ENCODE peak calls at places on chromosomes 16 and 17, in ten cellular contexts. J is right atrium auricular region, N is gastrocnemius medialis, O is prostate gland, P is upper lobe of left lung, Z is kidney epithelial cell, Y is heart right ventricle, L is testis, V is epithelial cell of esophagus, T is mucosa of descending colon. A is an unnamed sample.

GRCh38 chr17:64240741-64241347 is 22.2 kb downstream of the TEX2 start:
- DNase-seq in P (peak), J (peak), T (no peak), O (peak), N (peak), Z (no peak), L (no peak), V (peak), Y (peak), A (peak)

GRCh38 chr17:77465358-77466041 is 324.7 kb downstream of the SEC14L1 start:
- DNase-seq in N (peak), J (peak), Y (peak), P (peak), Z (no peak), T (peak), V (peak), L (peak), O (no peak), A (peak)

GRCh38 chr16:4572715-4573114 is 16.6 kb downstream of the C16orf96 start:
- DNase-seq in V (no peak), Z (no peak), L (no peak), T (no peak), J (no peak), P (peak), N (peak), O (no peak), Y (no peak), A (no peak)

GRCh38 chr16:57534881-57535658 is 1.3 kb downstream of the CCDC102A start:
- DNase-seq in L (peak), P (peak), J (no peak), N (peak), T (no peak), Z (no peak), O (no peak), V (no peak), Y (peak), A (no peak)

GRCh38 chr17:35295686-35296085 is 52.8 kb downstream of the SLFN5 start:
- DNase-seq in L (no peak), Y (no peak), N (no peak), P (no peak), T (no peak), V (no peak), O (no peak), J (no peak), Z (no peak), A (no peak)

GRCh38 chr17:35432176-35433074 is at the start of gene SLFN12:
- DNase-seq in T (peak), O (no peak), J (peak), Y (peak), P (peak), N (peak), Z (peak), L (peak), V (peak), A (peak)

GRCh38 chr17:44775136-44775837 is 16.5 kb downstream of the ADAM11 start:
- DNase-seq in P (peak), J (peak), L (peak), Z (peak), V (peak), O (peak), N (peak), Y (peak), T (peak), A (peak)

GRCh38 chr17:40910441-40910841 is 25.4 kb upstream of the KRT20 start:
- DNase-seq in O (peak), Z (no peak), L (no peak), T (no peak), N (no peak), V (peak), P (no peak), Y (no peak), J (no peak), A (peak)

GRCh38 chr17:29155235-29155965 is 24.8 kb downstream of the MYO18A start:
- DNase-seq in L (no peak), V (peak), P (peak), O (no peak), N (no peak), J (no peak), T (peak), Z (no peak), Y (no peak), A (no peak)

GRCh38 chr16:88855736-88856121 is 1.0 kb downstream of the GALNS start:
- DNase-seq in N (no peak), V (no peak), L (no peak), Z (no peak), P (no peak), T (no peak), J (no peak), Y (no peak), O (no peak), A (no peak)

GRCh38 chr17:61000911-61001310 is 323.3 kb downstream of the BCAS3 start:
- DNase-seq in J (no peak), Z (no peak), Y (no peak), T (no peak), L (no peak), P (no peak), N (no peak), V (peak), O (no peak), A (peak)

GRCh38 chr17:63911657-63912100 is 621 bp upstream of the CSHL1 start:
- DNase-seq in N (no peak), J (no peak), Y (peak), L (peak), P (no peak), O (no peak), T (no peak), Z (no peak), V (peak), A (no peak)

GRCh38 chr17:19271751-19272357 is 34.7 kb downstream of the EPN2 start:
- DNase-seq in J (no peak), Y (no peak), P (no peak), N (no peak), V (peak), L (no peak), T (no peak), O (no peak), Z (no peak), A (no peak)

GRCh38 chr16:14146445-14146844 is 75.3 kb downstream of the MRTFB start:
- DNase-seq in J (no peak), Z (no peak), P (no peak), Y (no peak), O (no peak), V (no peak), L (no peak), N (no peak), T (no peak), A (no peak)

GRCh38 chr16:426115-426905 is 861 bp downstream of the RAB11FIP3 start:
- DNase-seq in Z (no peak), J (no peak), T (peak), L (no peak), P (no peak), V (no peak), Y (peak), O (no peak), N (no peak), A (no peak)

GRCh38 chr17:47622179-47622549 is 27.6 kb upstream of the KPNB1 start:
- DNase-seq in Y (no peak), N (no peak), P (no peak), V (no peak), Z (no peak), J (no peak), T (no peak), L (no peak), O (no peak), A (no peak)

GRCh38 chr17:50918933-50919296 is 52.8 kb upstream of the TOB1 start:
- DNase-seq in N (no peak), Y (no peak), T (peak), L (no peak), J (no peak), Z (no peak), V (no peak), P (no peak), O (no peak), A (no peak)

GRCh38 chr16:1826691-1827573 is at the start of the genes FAHD1 and HAGH:
- DNase-seq in Y (peak), L (peak), J (peak), P (peak), Z (peak), N (peak), V (peak), T (peak), O (peak), A (peak)
- TF ChIP-seq CTCF in Y (no peak), L (no peak), J (no peak), P (no peak), Z (no peak), N (peak), V (no peak), T (no peak), O (peak), A (no peak)

GRCh38 chr17:57603978-57604377 is 141.1 kb downstream of the CCDC182 start:
- DNase-seq in L (peak), O (peak), Y (no peak), T (no peak), Z (no peak), J (no peak), P (peak), N (no peak), V (peak), A (no peak)

GRCh38 chr17:57607553-57608120 is 137.5 kb downstream of the CCDC182 start:
- DNase-seq in P (no peak), O (no peak), Y (no peak), N (peak), Z (no peak), V (peak), T (no peak), J (no peak), L (no peak), A (no peak)

GRCh38 chr17:57604771-57605733 is 140.0 kb downstream of the CCDC182 start:
- DNase-seq in N (peak), J (peak), Z (no peak), Y (peak), O (peak), P (peak), L (peak), T (peak), V (peak), A (peak)

GRCh38 chr17:57606111-57606875 is 138.8 kb downstream of the CCDC182 start:
- DNase-seq in Y (no peak), T (no peak), O (no peak), N (peak), V (no peak), Z (no peak), J (no peak), P (no peak), L (no peak), A (no peak)

GRCh38 chr17:57605734-57606105 is 139.4 kb downstream of the CCDC182 start:
- DNase-seq in T (no peak), L (no peak), V (no peak), N (peak), Y (no peak), O (no peak), P (no peak), Z (no peak), J (no peak), A (no peak)
- H3K4me3 ChIP-seq in T (no peak), L (no peak), V (no peak), N (no peak), Y (no peak), O (no peak), P (no peak), Z (no peak), J (no peak), A (no peak)

GRCh38 chr17:73247728-73248127 is 14.0 kb downstream of the CPSF4L start:
- DNase-seq in O (no peak), Z (no peak), N (no peak), J (no peak), P (no peak), L (no peak), Y (no peak), T (no peak), V (peak), A (no peak)
- TF ChIP-seq CTCF in O (peak), Z (peak), N (no peak), J (no peak), P (no peak), L (no peak), Y (peak), T (no peak), V (peak), A (peak)

GRCh38 chr16:67396775-67397450 is 3.6 kb upstream of the TPPP3 start:
- DNase-seq in Y (no peak), P (no peak), J (no peak), N (no peak), T (no peak), O (no peak), Z (no peak), L (no peak), V (no peak), A (no peak)
- H3K4me3 ChIP-seq in Y (no peak), P (no peak), J (no peak), N (no peak), T (no peak), O (no peak), Z (no peak), L (no peak), V (no peak), A (no peak)

DNA sequence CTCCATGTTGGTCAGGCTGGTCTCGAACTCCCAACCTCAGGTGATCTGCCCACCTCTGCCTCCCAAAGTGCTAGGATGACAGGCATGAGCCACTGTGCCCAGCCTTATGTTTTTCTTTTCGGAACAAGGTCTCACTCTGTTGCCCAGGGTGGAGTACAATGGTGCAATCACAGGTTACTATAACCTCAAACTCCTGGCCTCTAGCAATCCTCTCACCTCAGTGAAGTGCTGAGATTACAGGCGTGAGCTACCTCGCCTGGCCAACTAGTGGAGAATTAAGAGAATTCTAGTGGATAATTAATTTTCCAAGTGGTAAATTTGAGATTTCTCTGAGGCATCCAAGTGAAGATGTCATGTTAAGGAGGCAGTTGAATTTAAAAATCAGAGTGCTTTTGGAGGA is 2.9 kb upstream of the FBXO47 start:
- DNase-seq in Y (no peak), O (no peak), L (no peak), N (no peak), T (no peak), Z (no peak), P (peak), J (no peak), V (no peak), A (no peak)
- TF ChIP-seq CTCF in Y (no peak), O (no peak), L (no peak), N (no peak), T (no peak), Z (peak), P (no peak), J (no peak), V (peak), A (no peak)

GRCh38 chr16:51149721-51150158 is 1.3 kb downstream of the SALL1 start:
- DNase-seq in T (no peak), O (no peak), J (no peak), N (no peak), P (no peak), L (no peak), Y (no peak), V (no peak), Z (no peak), A (no peak)

GRCh38 chr16:51151435-51151950 is 423 bp upstream of the SALL1 start:
- DNase-seq in L (peak), O (no peak), P (no peak), Y (peak), T (peak), J (no peak), Z (no peak), V (no peak), N (no peak), A (peak)

GRCh38 chr16:51150894-51151320 is at the start of gene SALL1:
- DNase-seq in Y (no peak), J (no peak), V (no peak), L (no peak), O (no peak), P (no peak), Z (no peak), T (no peak), N (no peak), A (no peak)

GRCh38 chr16:51149251-51149661 is 1.8 kb downstream of the SALL1 start:
- DNase-seq in L (no peak), Z (no peak), Y (no peak), V (no peak), T (no peak), J (no peak), N (no peak), P (no peak), O (no peak), A (peak)

GRCh38 chr16:51150159-51150893 is 744 bp downstream of the SALL1 start:
- DNase-seq in T (no peak), O (no peak), L (no peak), J (no peak), Z (no peak), Y (no peak), P (no peak), N (no peak), V (no peak), A (peak)
- H3K4me3 ChIP-seq in T (peak), O (peak), L (peak), J (peak), Z (peak), Y (peak), P (peak), N (peak), V (no peak), A (peak)

GRCh38 chr16:15466886-15467781 is 32.7 kb downstream of the BMERB1 start:
- DNase-seq in O (no peak), N (no peak), V (peak), J (no peak), Z (no peak), P (no peak), L (no peak), T (no peak), Y (no peak), A (no peak)
- TF ChIP-seq CTCF in O (peak), N (no peak), V (peak), J (no peak), Z (no peak), P (no peak), L (no peak), T (no peak), Y (no peak), A (peak)

GRCh38 chr16:78799429-78799828 is 700.0 kb downstream of the WWOX start:
- DNase-seq in V (no peak), L (no peak), T (no peak), Y (no peak), J (no peak), Z (no peak), P (no peak), O (no peak), N (no peak), A (no peak)
- H3K4me3 ChIP-seq in V (no peak), L (no peak), T (no peak), Y (no peak), J (no peak), Z (no peak), P (no peak), O (no peak), N (no peak), A (no peak)

GRCh38 chr17:33201255-33201654 is 91.8 kb downstream of the ASIC2 start:
- DNase-seq in T (no peak), Y (no peak), N (no peak), J (peak), Z (no peak), V (no peak), O (no peak), L (no peak), P (no peak), A (no peak)

GRCh38 chr17:33202796-33203195 is 90.3 kb downstream of the ASIC2 start:
- DNase-seq in Y (no peak), J (peak), N (no peak), L (no peak), T (no peak), Z (no peak), P (no peak), V (no peak), O (no peak), A (no peak)

GRCh38 chr17:33202011-33202410 is 91.1 kb downstream of the ASIC2 start:
- DNase-seq in L (no peak), Y (no peak), O (no peak), V (no peak), P (no peak), J (peak), Z (no peak), T (no peak), N (no peak), A (no peak)

GRCh38 chr17:33200116-33200515 is 93.0 kb downstream of the ASIC2 start:
- DNase-seq in P (no peak), Z (peak), Y (no peak), T (no peak), N (no peak), L (no peak), O (no peak), V (peak), J (no peak), A (no peak)

DNA sequence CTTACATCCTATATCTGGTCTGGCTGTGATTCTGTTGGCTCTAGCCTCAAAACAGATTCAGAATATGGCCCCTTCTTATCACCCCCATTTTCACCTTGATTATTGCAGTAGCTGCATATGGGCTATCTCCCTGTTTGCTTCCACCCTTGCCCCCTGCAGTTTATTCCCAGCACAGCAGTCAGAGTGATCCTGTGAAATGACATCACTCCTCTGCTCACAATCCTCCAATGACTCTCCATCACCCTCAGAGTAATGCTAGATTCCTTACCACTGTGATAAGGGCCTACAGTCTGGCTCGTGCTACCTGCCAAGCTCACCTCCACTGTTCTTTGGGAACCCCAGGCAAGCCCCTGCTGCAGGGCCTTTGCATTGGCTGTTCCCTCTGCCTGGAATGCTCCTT is 92.5 kb downstream of the ASIC2 start:
- DNase-seq in Z (peak), N (no peak), Y (no peak), J (no peak), L (no peak), V (peak), T (no peak), P (no peak), O (no peak), A (no peak)
- TF ChIP-seq CTCF in Z (peak), N (no peak), Y (no peak), J (no peak), L (no peak), V (peak), T (no peak), P (no peak), O (no peak), A (no peak)

GRCh38 chr16:2904922-2905240 is 6.8 kb upstream of the FLYWCH1 start:
- DNase-seq in P (no peak), Z (no peak), V (no peak), N (peak), J (no peak), T (no peak), Y (no peak), L (no peak), O (no peak), A (no peak)

GRCh38 chr16:2904100-2904921 is 7.4 kb upstream of the FLYWCH1 start:
- DNase-seq in O (peak), J (peak), Y (peak), L (peak), P (peak), N (peak), T (peak), V (peak), Z (no peak), A (peak)

GRCh38 chr16:2905241-2905987 is 6.3 kb upstream of the FLYWCH1 start:
- DNase-seq in N (peak), Z (peak), J (peak), Y (peak), V (peak), L (peak), P (peak), O (peak), T (peak), A (peak)

GRCh38 chr16:2902337-2903130 is 9.2 kb upstream of the FLYWCH1 start:
- DNase-seq in O (no peak), T (no peak), V (no peak), L (no peak), Y (no peak), Z (no peak), P (no peak), N (no peak), J (no peak), A (no peak)

DNA sequence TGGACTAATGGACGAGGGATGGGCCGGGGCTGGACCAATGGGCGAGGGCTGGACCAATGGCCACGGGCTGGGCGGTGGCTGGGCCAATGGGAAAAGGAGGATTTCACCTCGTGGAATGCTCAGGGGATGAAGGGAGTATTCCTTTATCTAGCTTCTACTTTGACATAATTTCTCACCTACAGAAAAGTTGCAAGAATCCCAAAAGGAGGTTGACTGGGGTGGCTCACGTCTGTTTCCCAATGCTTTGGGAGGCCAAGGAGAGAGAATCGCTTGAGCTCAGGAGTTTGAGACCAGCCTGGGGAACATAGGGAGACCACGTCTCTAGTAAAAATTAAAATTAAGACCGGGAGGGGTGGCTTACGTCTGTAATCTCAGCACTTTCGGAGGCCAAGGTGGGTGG is 5.7 kb upstream of the FLYWCH1 start:
- DNase-seq in O (no peak), P (no peak), L (no peak), Y (no peak), N (no peak), T (no peak), Z (no peak), J (no peak), V (no peak), A (no peak)
- H3K4me3 ChIP-seq in O (no peak), P (peak), L (no peak), Y (no peak), N (no peak), T (no peak), Z (no peak), J (no peak), V (no peak), A (no peak)

A was measured in astrocyte of the spinal cord.